ENCODE peak calls at places on chromosomes 2 and 18, in four cellular contexts. J is glutamatergic neuron, E is spleen, P is GM23338. L is an unnamed sample.

GRCh38 chr2:234611209-234611608 is 114.3 kb upstream of the ARL4C start:
- DNase-seq in E (no peak), P (peak; percentile 68), J (no peak), L (no peak)

GRCh38 chr2:155382781-155383180 is 684.3 kb downstream of the KCNJ3 start:
- DNase-seq in J (no peak), E (no peak), P (no peak), L (no peak)

GRCh38 chr2:170878061-170878460 is 51.0 kb upstream of the GORASP2 start:
- DNase-seq in J (no peak), E (no peak), P (no peak), L (no peak)

GRCh38 chr2:99648115-99648850 is 158.5 kb upstream of the REV1 start:
- DNase-seq in P (peak; percentile 4), J (no peak), E (no peak), L (no peak)

GRCh38 chr18:35458677-35459441 is 38.9 kb downstream of the INO80C start:
- DNase-seq in E (peak; percentile 86), J (no peak), P (peak; percentile 63), L (no peak)

GRCh38 chr18:7950380-7951143 is 383.4 kb downstream of the PTPRM start:
- DNase-seq in P (no peak), J (no peak), E (no peak), L (no peak)

GRCh38 chr18:48093104-48093503 is 162.6 kb upstream of the SMAD2 start:
- DNase-seq in J (no peak), P (no peak), E (no peak), L (no peak)

GRCh38 chr18:60905699-60906098 is 427.5 kb upstream of the CDH20 start:
- DNase-seq in E (no peak), P (no peak), J (no peak), L (no peak)

GRCh38 chr2:197204855-197205254 is 105.7 kb downstream of the ANKRD44 start:
- DNase-seq in E (no peak), J (no peak), P (no peak), L (no peak)

GRCh38 chr18:79503891-79504475 is 108.3 kb downstream of the NFATC1 start:
- DNase-seq in P (no peak), E (peak; percentile 36), J (no peak), L (peak; percentile 36)

GRCh38 chr2:26706616-26707473 is 14.3 kb downstream of the KCNK3 start:
- DNase-seq in P (no peak), J (no peak), E (no peak), L (no peak)

GRCh38 chr2:60961457-60961856 is 56.1 kb upstream of the PEX13 start:
- DNase-seq in E (no peak), J (no peak), P (no peak), L (no peak)

GRCh38 chr2:43484323-43484930 is 111.4 kb downstream of the THADA start:
- DNase-seq in J (no peak), P (peak; percentile 90), E (no peak), L (no peak)

GRCh38 chr2:81576713-81577112 is 1272.2 kb upstream of the LRRTM1 start:
- DNase-seq in J (no peak), P (no peak), E (no peak), L (no peak)

GRCh38 chr18:76715012-76715608 is 107.2 kb upstream of the ZNF236 start:
- DNase-seq in P (no peak), J (no peak), E (no peak), L (no peak)

GRCh38 chr2:109614715-109615636 is 812 bp downstream of the SOWAHC start:
- DNase-seq in E (peak; percentile 84), P (peak; percentile 38), J (peak; percentile 52), L (peak; percentile 92)

GRCh38 chr2:37417321-37417720 is 72.9 kb downstream of the QPCT start:
- DNase-seq in P (no peak), J (no peak), E (no peak), L (no peak)

GRCh38 chr2:136225950-136226835 is 108.2 kb upstream of the CXCR4 start:
- DNase-seq in P (peak; percentile 23), E (peak; percentile 78), J (no peak), L (no peak)

GRCh38 chr2:241507430-241508239 is 749 bp downstream of the STK25 start:
- DNase-seq in E (peak; percentile 91), J (peak; percentile 71), P (peak; percentile 70), L (peak; percentile 94)

GRCh38 chr2:28457237-28457636 is 38.6 kb upstream of the PLB1 start:
- DNase-seq in J (no peak), E (no peak), P (peak; percentile 41), L (no peak)

DNA sequence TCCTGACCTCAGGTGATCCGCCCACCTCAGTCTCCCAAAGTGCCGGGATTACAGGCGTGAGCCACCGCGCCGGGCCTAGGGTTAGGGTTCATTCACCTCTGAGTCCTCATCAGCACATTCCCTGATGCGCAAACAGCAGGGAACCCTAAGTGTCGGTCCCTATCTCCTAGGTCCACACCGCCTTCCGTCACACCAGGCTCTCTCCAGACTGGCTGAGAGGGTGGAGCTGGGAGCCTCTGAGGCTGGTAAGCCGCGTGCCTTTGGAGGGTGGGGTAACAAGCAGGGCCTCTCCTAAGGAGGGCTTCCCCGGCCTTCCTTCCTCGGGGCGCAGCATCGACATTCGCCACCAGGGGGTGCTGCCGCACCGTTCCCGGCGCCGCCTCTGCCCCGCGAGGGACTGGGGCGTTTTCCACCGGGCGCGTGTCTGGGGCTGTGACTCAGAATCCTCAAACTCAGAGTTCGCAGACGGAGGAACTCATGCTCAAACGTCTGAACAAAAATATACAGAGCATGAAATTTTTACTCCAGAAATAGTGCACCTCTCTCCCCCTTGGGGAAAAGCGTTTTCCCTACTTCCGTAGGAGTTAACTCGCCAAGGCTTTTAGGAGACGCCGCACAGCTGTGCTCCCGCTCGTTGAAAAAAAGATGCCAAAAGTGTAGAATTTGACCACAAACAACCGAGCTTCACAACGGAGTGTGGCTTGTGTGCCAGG is 63.9 kb upstream of the ASAP2 start:
- DNase-seq in P (peak; percentile 92), E (peak; percentile 94), J (peak; percentile 91), L (peak; percentile 94)
- TF ChIP-seq CTCF in P (peak; percentile 97), E (peak; percentile 95), J (peak; percentile 98), L (peak; percentile 99)

GRCh38 chr2:240013343-240013742 is 11.8 kb downstream of the NDUFA10 start:
- DNase-seq in P (no peak), J (no peak), E (no peak), L (no peak)
- TF ChIP-seq CTCF in P (no peak), J (peak; percentile 50), E (no peak), L (peak; percentile 71)

GRCh38 chr2:231295363-231295655 is 96.9 kb downstream of the ARMC9 start:
- DNase-seq in P (no peak), E (no peak), J (no peak), L (no peak)

GRCh38 chr2:231298091-231298490 is 97.4 kb upstream of the B3GNT7 start:
- DNase-seq in E (no peak), J (no peak), P (no peak), L (no peak)

GRCh38 chr2:231296401-231296800 is 98.0 kb downstream of the ARMC9 start:
- DNase-seq in E (no peak), P (no peak), J (no peak), L (no peak)

GRCh38 chr2:231299267-231299666 is 96.2 kb upstream of the B3GNT7 start:
- DNase-seq in J (no peak), P (no peak), E (no peak), L (no peak)

DNA sequence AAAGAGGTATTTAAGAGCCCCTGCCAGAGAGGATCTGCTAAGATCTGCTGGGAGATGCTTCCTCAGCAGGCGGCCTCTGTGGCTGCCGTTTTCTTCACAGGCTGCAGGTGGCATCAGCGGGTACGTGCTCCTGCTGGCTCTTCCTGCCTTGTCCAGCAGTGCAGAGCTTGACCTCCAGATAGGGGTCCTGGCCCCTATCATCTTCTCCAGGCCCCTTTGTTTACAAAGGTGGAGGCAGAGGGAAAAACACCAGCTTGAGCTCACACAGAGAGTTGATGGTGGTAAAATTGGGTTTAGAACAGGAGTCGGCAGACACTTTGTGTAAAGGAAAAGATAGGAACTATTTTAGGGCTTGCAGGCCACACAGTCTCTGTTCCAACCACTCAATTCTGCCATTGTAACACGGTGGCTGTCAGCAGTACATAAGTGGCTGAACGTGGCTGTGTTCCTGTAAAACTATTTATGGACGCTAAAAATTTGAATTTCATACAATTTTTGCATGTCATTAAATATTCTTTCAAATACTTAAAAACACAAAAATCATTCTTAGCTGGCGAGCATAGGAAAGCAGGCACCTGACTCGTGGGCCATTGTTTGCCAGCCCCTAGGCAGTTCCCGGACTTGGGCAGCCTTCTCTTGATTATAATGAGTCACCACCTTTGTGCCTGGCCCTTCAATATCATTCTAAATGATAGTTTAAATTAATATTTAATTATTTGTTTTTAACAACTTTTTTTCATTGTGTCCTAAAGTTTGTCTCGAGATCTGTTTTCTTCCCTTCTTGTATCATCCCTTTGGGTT is 98.2 kb upstream of the B3GNT7 start:
- DNase-seq in J (peak; percentile 77), P (peak; percentile 84), E (peak; percentile 86), L (no peak)
- TF ChIP-seq CTCF in J (peak; percentile 63), P (peak; percentile 91), E (peak; percentile 73), L (peak; percentile 83)

GRCh38 chr2:19139386-19139785 is 219.0 kb downstream of the OSR1 start:
- DNase-seq in J (no peak), P (no peak), E (no peak), L (no peak)

GRCh38 chr2:19138264-19138825 is 220.1 kb downstream of the OSR1 start:
- DNase-seq in P (peak; percentile 5), E (no peak), J (no peak), L (no peak)

GRCh38 chr2:19141234-19142004 is 217.0 kb downstream of the OSR1 start:
- DNase-seq in E (no peak), J (no peak), P (no peak), L (no peak)

GRCh38 chr2:19140463-19141208 is 217.8 kb downstream of the OSR1 start:
- DNase-seq in P (no peak), E (no peak), J (no peak), L (no peak)

DNA sequence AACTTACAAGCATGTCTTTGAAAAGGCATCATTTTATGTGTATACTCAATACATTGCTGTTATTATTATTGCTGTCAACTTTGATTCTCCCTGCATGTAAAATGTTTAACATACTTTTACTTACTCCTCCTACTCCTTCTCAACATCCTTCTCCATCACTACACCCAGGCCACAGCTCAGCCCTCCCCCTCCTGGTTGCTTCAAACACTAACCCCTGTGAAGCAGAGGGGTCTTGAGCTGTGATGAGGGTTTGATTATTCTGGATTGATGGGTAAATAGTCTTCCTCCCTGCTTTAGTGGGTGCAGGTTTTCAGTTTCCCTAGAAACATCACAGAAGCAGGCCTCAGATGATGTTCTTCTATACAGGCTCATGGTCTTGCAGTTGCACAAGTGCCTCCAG is 221.0 kb downstream of the OSR1 start:
- DNase-seq in E (no peak), P (no peak), J (no peak), L (no peak)
- TF ChIP-seq CTCF in E (no peak), P (peak; percentile 19), J (no peak), L (peak; percentile 52)

GRCh38 chr2:101442042-101442666 is 32.8 kb downstream of the RFX8 start:
- DNase-seq in J (no peak), P (no peak), E (no peak), L (no peak)
- TF ChIP-seq CTCF in J (no peak), P (no peak), E (no peak), L (no peak)

GRCh38 chr2:15053542-15053941 is 421.0 kb downstream of the LRATD1 start:
- DNase-seq in J (no peak), E (no peak), P (no peak), L (no peak)

GRCh38 chr2:15061268-15061667 is 428.8 kb downstream of the LRATD1 start:
- DNase-seq in J (no peak), E (no peak), P (no peak), L (no peak)

GRCh38 chr2:15058628-15059157 is 426.2 kb downstream of the LRATD1 start:
- DNase-seq in J (no peak), P (no peak), E (no peak), L (no peak)

GRCh38 chr2:15059870-15060617 is 427.5 kb downstream of the LRATD1 start:
- DNase-seq in E (no peak), P (no peak), J (no peak), L (no peak)

GRCh38 chr2:15058015-15058414 is 425.5 kb downstream of the LRATD1 start:
- DNase-seq in J (no peak), P (peak; percentile 74), E (no peak), L (no peak)
- TF ChIP-seq CTCF in J (peak; percentile 48), P (peak; percentile 77), E (peak; percentile 12), L (peak; percentile 59)

GRCh38 chr2:182240862-182241371 is 185.9 kb downstream of the PDE1A start:
- DNase-seq in P (peak; percentile 54), E (no peak), J (peak; percentile 48), L (no peak)
- TF ChIP-seq CTCF in P (peak; percentile 69), E (peak; percentile 21), J (peak; percentile 17), L (peak; percentile 71)

L was measured in chondrocyte.